ENCODE peak calls at places on chromosomes 7 and 10, in five cellular contexts. D is pancreas; L is Peyer's patch; K is CD4-positive, alpha-beta T cell; R is colonic mucosa. F is an unnamed sample.
A peak's percentile ranks its signal among the peaks of the same experiment; 100 is the strongest.

GRCh38 chr10:4678023-4678950 is 147.7 kb upstream of the AKR1E2 start:
- DNase-seq in D (peak; percentile 32), L (no peak), K (no peak), R (no peak), F (no peak)

GRCh38 chr10:83373659-83374058 is 765.6 kb upstream of the GHITM start:
- DNase-seq in D (no peak), L (no peak), K (no peak), R (no peak), F (no peak)

GRCh38 chr7:127594490-127594889 is 954 bp downstream of the FSCN3 start:
- DNase-seq in D (no peak), L (no peak), K (no peak), R (peak; percentile 31), F (no peak)

GRCh38 chr10:116825901-116826300 is 23.4 kb upstream of the ENO4 start:
- DNase-seq in D (no peak), L (no peak), K (no peak), R (no peak), F (no peak)

GRCh38 chr10:75497997-75498797 is 66.8 kb downstream of the LRMDA start:
- DNase-seq in D (no peak), L (no peak), K (no peak), R (no peak), F (no peak)

GRCh38 chr7:75639893-75640600 is 98.7 kb downstream of the HIP1 start:
- DNase-seq in D (no peak), L (no peak), K (no peak), R (no peak), F (no peak)

GRCh38 chr10:100209303-100209702 is 20.1 kb downstream of the CHUK start:
- DNase-seq in D (no peak), L (no peak), K (no peak), R (no peak), F (no peak)

GRCh38 chr10:71232089-71232998 is 20.0 kb downstream of the UNC5B start:
- DNase-seq in D (peak; percentile 89), L (peak; percentile 49), K (no peak), R (no peak), F (peak; percentile 96)

GRCh38 chr10:71860243-71861029 is 9.4 kb upstream of the PSAP start:
- DNase-seq in D (peak; percentile 87), L (peak; percentile 69), K (no peak), R (peak; percentile 71), F (peak; percentile 93)

GRCh38 chr7:140435252-140435895 is 31.5 kb downstream of the RAB19 start:
- DNase-seq in D (no peak), L (no peak), K (no peak), R (no peak), F (no peak)

GRCh38 chr10:122112625-122113160 is 123.7 kb downstream of the TACC2 start:
- DNase-seq in D (peak; percentile 89), L (peak; percentile 91), K (no peak), R (peak; percentile 80), F (peak; percentile 20)

GRCh38 chr7:136134503-136134902 is 157.3 kb upstream of the MTPN start:
- DNase-seq in D (no peak), L (no peak), K (no peak), R (no peak), F (no peak)

GRCh38 chr10:123766761-123767160 is 100.6 kb downstream of the GPR26 start:
- DNase-seq in D (no peak), L (no peak), K (no peak), R (no peak), F (no peak)

GRCh38 chr7:38382627-38383026 is 109.2 kb upstream of the TARP start:
- DNase-seq in D (no peak), L (no peak), K (no peak), R (no peak), F (no peak)

GRCh38 chr7:67758551-67758950 is 761.9 kb downstream of the TYW1 start:
- DNase-seq in D (no peak), L (no peak), K (no peak), R (no peak), F (no peak)

GRCh38 chr10:104029528-104029875 is 56.2 kb downstream of the COL17A1 start:
- DNase-seq in D (no peak), L (no peak), K (no peak), R (no peak), F (no peak)

GRCh38 chr7:107860981-107861652 is 29.9 kb upstream of the DLD start:
- DNase-seq in D (peak; percentile 63), L (no peak), K (no peak), R (peak; percentile 51), F (no peak)

GRCh38 chr7:23001610-23002009 is 12.3 kb downstream of the HYCC1 start:
- DNase-seq in D (no peak), L (no peak), K (no peak), R (no peak), F (no peak)

GRCh38 chr10:101512741-101513140 is 75.3 kb downstream of the POLL start:
- DNase-seq in D (no peak), L (no peak), K (no peak), R (no peak), F (no peak)

GRCh38 chr7:44097064-44097932 is 6.8 kb upstream of the AEBP1 start:
- DNase-seq in D (no peak), L (no peak), K (no peak), R (no peak), F (no peak)

GRCh38 chr7:155583636-155584035 is 37.3 kb upstream of the CNPY1 start:
- DNase-seq in D (no peak), L (no peak), K (no peak), R (no peak), F (no peak)

GRCh38 chr7:28747404-28747803 is 210.7 kb downstream of the TRIL start:
- DNase-seq in D (no peak), L (no peak), K (no peak), R (no peak), F (no peak)

GRCh38 chr7:158614695-158615094 is 27.1 kb upstream of the PTPRN2 start:
- DNase-seq in D (no peak), L (no peak), K (no peak), R (no peak), F (no peak)

GRCh38 chr10:102280397-102281015 is 35.2 kb downstream of the GBF1 start:
- DNase-seq in D (no peak), L (no peak), K (no peak), R (peak; percentile 19), F (no peak)

GRCh38 chr7:124196519-124196918 is 163.7 kb upstream of the TMEM229A start:
- DNase-seq in D (no peak), L (no peak), K (no peak), R (no peak), F (no peak)

GRCh38 chr7:99122762-99123161 is 21.1 kb downstream of the SMURF1 start:
- DNase-seq in D (no peak), L (no peak), K (no peak), R (no peak), F (no peak)

GRCh38 chr10:5477948-5478693 is 21.2 kb downstream of the CALML5 start:
- DNase-seq in D (no peak), L (no peak), K (no peak), R (no peak), F (no peak)

GRCh38 chr10:12961416-12961815 is 40.1 kb downstream of the CCDC3 start:
- DNase-seq in D (no peak), L (no peak), K (no peak), R (no peak), F (no peak)

GRCh38 chr7:11609071-11609470 is 222.9 kb downstream of the THSD7A start:
- DNase-seq in D (no peak), L (no peak), K (no peak), R (no peak), F (no peak)

DNA sequence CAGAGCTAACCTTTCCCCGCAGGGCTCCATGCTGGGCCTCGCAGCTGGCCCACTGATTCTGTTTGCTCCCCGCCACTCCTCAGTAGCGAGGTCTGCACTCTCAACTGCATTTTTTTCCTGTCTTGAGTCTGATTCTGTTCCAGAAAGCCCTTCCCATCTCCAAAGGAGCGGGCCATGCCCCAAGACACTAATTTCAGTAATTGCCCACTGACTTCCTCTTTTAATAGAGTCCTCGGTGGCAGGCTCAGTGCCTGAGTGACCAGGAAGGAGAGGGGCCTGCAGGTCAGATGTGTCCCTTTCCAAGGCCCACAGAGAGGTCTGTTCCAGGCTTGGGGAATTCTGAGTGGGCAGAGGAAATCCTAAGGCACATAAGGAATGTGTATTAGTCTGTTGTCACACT is 77.4 kb downstream of the ADCY1 start:
- DNase-seq in D (no peak), L (no peak), K (no peak), R (no peak), F (no peak)
- H3K27ac ChIP-seq in D (no peak overlapping the region), L (no peak overlapping the region), K (no peak overlapping the region), R (no peak overlapping the region), F (no peak overlapping the region)

GRCh38 chr7:134903073-134903790 is 83.1 kb upstream of the AGBL3 start:
- DNase-seq in D (no peak), L (no peak), K (no peak), R (no peak), F (no peak)
- H3K27ac ChIP-seq in D (no peak overlapping the region), L (no peak overlapping the region), K (no peak overlapping the region), R (no peak overlapping the region), F (no peak overlapping the region)

DNA sequence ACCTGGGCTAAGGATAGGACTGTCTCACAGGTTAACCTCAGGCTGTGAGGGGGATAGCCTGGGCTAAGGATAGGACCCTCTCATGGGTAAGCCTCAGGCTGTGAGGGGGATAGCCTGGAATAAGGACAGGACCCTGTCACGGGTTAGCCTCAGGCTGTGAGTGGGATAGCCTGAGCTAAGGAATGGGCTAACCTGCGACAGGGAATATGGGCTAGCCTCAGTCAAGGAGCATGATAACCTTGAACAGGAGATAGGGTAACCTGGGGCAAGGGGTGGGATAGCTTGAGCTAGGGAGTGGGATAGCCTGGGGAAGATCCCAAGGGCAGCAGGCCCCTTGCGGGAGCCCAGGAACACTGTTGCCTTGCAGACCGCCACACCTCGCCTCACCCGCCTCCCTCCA is 42.7 kb downstream of the GRID2IP start:
- DNase-seq in D (no peak), L (no peak), K (no peak), R (no peak), F (no peak)
- H3K27ac ChIP-seq in D (no peak overlapping the region), L (no peak overlapping the region), K (no peak overlapping the region), R (no peak overlapping the region), F (no peak overlapping the region)

GRCh38 chr10:59299933-59300332 is 62.4 kb downstream of the FAM13C start:
- DNase-seq in D (no peak), L (no peak), K (no peak), R (no peak), F (no peak)

GRCh38 chr10:59304521-59305097 is 57.7 kb downstream of the FAM13C start:
- DNase-seq in D (no peak), L (no peak), K (no peak), R (no peak), F (no peak)

GRCh38 chr10:59300386-59300785 is 62.0 kb downstream of the FAM13C start:
- DNase-seq in D (no peak), L (no peak), K (no peak), R (no peak), F (no peak)

GRCh38 chr10:59303018-59303417 is 59.3 kb downstream of the FAM13C start:
- DNase-seq in D (no peak), L (no peak), K (no peak), R (no peak), F (no peak)

DNA sequence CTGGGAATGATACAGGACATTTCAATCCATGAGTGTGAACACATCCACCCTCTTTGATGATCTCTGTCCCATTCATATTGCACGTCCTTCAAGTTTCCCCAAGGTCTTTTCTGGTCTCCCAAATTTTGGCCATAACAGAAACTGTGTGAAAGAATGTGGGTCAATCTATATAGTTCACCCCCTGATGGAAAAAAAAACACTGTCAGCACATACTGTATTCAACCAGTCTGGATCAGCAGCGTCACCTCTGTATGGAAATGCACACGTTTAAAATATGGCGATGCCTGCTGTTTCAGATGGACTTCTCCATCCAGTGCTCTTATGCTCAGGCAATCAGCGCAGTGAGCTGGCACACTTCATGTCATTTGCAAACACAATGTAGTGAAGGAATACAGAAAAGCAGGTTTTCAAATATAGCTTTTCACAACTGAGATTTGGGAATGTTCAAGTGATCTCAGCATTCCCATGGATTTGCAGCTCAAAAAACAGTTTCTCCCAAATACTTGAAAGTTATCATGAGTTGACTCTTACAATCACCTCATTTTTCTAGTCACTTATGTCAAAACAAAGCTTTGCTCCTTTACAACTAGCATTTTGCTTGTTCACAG is 61.2 kb downstream of the FAM13C start:
- DNase-seq in D (no peak), L (no peak), K (no peak), R (no peak), F (no peak)
- H3K27ac ChIP-seq in D (no peak overlapping the region), L (no peak overlapping the region), K (no peak overlapping the region), R (no peak overlapping the region), F (peak overlapping the region; percentile 65)